ENCODE peak calls at places on chromosomes 12 and 14, in five cellular contexts. N is pancreas, G is aorta, L is kidney epithelial cell, M is brain microvascular endothelial cell. B is an unnamed sample. For H3K27me3, the result is how much of the 10 kb centered on the place peaks cover.

GRCh38 chr14:63952933-63953437 is 100.2 kb downstream of the SYNE2 start:
- DNase-seq in M (no peak), G (no peak), L (no peak), N (no peak), B (no peak)

GRCh38 chr12:125033296-125033695 is 31.9 kb upstream of the AACS start:
- DNase-seq in L (no peak), N (no peak), G (no peak), M (no peak), B (no peak)

GRCh38 chr12:30450872-30451271 is 244.8 kb downstream of the IPO8 start:
- DNase-seq in N (no peak), G (no peak), M (peak), L (no peak), B (no peak)

GRCh38 chr14:22819191-22819988 is 4.2 kb upstream of the SLC7A7 start:
- DNase-seq in M (peak), N (peak), G (peak), L (no peak), B (no peak)

GRCh38 chr14:36996133-36996856 is 176.1 kb downstream of the SLC25A21 start:
- DNase-seq in G (peak), N (no peak), M (peak), L (peak), B (no peak)

GRCh38 chr14:65824285-65824977 is 411.9 kb downstream of the FUT8 start:
- DNase-seq in G (no peak), L (no peak), M (peak), N (no peak), B (no peak)

GRCh38 chr14:40623641-40624040 is 983.0 kb upstream of the LRFN5 start:
- DNase-seq in L (no peak), N (no peak), M (no peak), G (no peak), B (no peak)

GRCh38 chr12:14771651-14772137 is 31.6 kb downstream of the WBP11 start:
- DNase-seq in G (no peak), M (no peak), L (no peak), N (no peak), B (no peak)

GRCh38 chr14:36451346-36452065 is 68.5 kb downstream of the NKX2-1 start:
- DNase-seq in G (no peak), L (no peak), M (no peak), N (no peak), B (peak)

GRCh38 chr12:89390802-89391673 is 38.7 kb upstream of the DUSP6 start:
- DNase-seq in N (no peak), L (peak), G (no peak), M (peak), B (no peak)

GRCh38 chr12:68794653-68795253 is 13.2 kb upstream of the MDM2 start:
- DNase-seq in G (no peak), N (no peak), M (peak), L (no peak), B (no peak)

DNA sequence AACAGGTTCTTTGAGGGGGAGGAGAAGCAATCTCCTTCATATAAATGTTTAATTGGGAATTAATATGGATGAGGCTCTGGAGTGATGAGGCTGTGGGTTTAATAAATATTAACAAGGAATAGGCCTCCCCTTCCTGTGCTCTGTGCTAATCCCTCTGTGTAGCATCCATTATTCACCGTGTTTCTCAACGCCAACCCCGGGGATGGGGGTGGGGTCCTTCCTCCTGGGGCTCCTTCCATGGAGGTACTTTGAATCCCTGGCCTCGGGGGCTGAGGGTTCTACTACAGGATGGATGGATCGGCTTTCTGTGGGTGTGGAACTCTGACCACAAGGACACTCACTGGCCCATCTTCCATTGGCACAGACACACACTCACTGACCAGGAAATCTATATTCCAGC is 34.9 kb upstream of the TMEM179 start:
- DNase-seq in L (no peak), G (no peak), M (no peak), N (no peak), B (no peak)
- H3K27me3 ChIP-seq in L (under half), G (under half), M (under half), N (under half), B (under half)

GRCh38 chr12:65022441-65022840 is 98.7 kb downstream of the WIF1 start:
- DNase-seq in G (no peak), M (no peak), N (no peak), L (no peak), B (no peak)
- H3K27me3 ChIP-seq in G (under half), M (under half), N (under half), L (under half), B (under half)

GRCh38 chr12:52836491-52837175 is 2.5 kb upstream of the KRT79 start:
- DNase-seq in N (no peak), M (no peak), G (peak), L (no peak), B (no peak)

GRCh38 chr12:52837341-52837741 is 3.2 kb upstream of the KRT79 start:
- DNase-seq in M (peak), L (peak), N (no peak), G (peak), B (no peak)

GRCh38 chr12:52835271-52836041 is 1.3 kb upstream of the KRT79 start:
- DNase-seq in G (peak), M (no peak), N (no peak), L (no peak), B (no peak)

GRCh38 chr12:52834727-52835001 is 553 bp upstream of the KRT79 start:
- DNase-seq in G (peak), L (no peak), M (no peak), N (no peak), B (no peak)

DNA sequence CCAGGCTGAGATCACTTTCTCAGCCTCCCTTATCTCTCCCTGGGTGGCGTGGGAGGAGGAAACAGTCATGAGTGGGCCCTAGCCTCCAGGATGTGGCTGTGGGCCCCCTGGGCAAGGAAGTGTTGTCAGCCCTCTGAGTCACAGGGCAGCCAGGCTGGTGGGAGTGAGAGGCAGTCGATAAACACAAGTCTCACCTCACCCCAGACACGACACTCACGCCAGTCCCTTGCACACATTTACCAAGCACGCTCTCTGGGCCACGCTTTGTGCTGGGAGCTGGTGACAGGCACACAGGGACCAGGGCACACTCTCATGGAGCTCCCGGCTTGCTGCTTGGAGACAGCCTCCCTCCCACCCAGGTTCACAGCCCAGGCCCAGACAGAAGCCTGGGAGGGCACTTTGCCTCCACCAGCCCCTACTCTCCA is 1.9 kb upstream of the KRT79 start:
- DNase-seq in L (no peak), G (peak), M (peak), N (no peak), B (peak)
- H3K27me3 ChIP-seq in L (under half), G (under half), M (under half), N (under half), B (under half)

GRCh38 chr12:119748512-119748911 is 80.6 kb downstream of the PRKAB1 start:
- DNase-seq in L (no peak), M (no peak), G (no peak), N (no peak), B (no peak)
- H3K27me3 ChIP-seq in L (under half), M (under half), G (under half), N (under half), B (under half)

GRCh38 chr14:97021001-97021400 is 223.8 kb downstream of the VRK1 start:
- DNase-seq in G (no peak), M (no peak), L (no peak), N (no peak), B (no peak)
- H3K27me3 ChIP-seq in G (under half), M (under half), L (under half), N (under half), B (under half)

GRCh38 chr14:70073924-70074566 is 114.7 kb downstream of the SLC8A3 start:
- DNase-seq in M (peak), L (peak), N (peak), G (peak), B (peak)
- H3K27me3 ChIP-seq in M (under half), L (under half), N (under half), G (under half), B (under half)

GRCh38 chr14:103220134-103220981 is 97.1 kb downstream of the TNFAIP2 start:
- DNase-seq in N (no peak), M (no peak), L (no peak), G (no peak), B (no peak)
- H3K27me3 ChIP-seq in N (under half), M (under half), L (under half), G (under half), B (under half)

GRCh38 chr12:111029305-111029704 is 108.9 kb upstream of the MYL2 start:
- DNase-seq in L (no peak), N (no peak), G (no peak), M (no peak), B (no peak)
- H3K27me3 ChIP-seq in L (under half), N (under half), G (under half), M (under half), B (half or more)

GRCh38 chr12:455821-456220 is 3.9 kb upstream of the B4GALNT3 start:
- DNase-seq in M (no peak), L (no peak), G (no peak), N (no peak), B (no peak)
- H3K27me3 ChIP-seq in M (under half), L (under half), G (under half), N (under half), B (under half)